ENCODE peak calls at places on chromosomes 4 and X, in six cellular contexts. W is cardiac fibroblast, X is endothelial cell of umbilical vein, U is MCF 10A, Y is left lung, R is neural crest cell. Z is an unnamed sample.

GRCh38 chr4:114479595-114479994 is 119.0 kb upstream of the UGT8 start:
- DNase-seq in W (no peak), X (no peak), U (no peak), Y (no peak), R (no peak), Z (no peak)

GRCh38 chrX:139776614-139777013 is 68.6 kb upstream of the MCF2 start:
- DNase-seq in W (no peak), X (no peak), U (no peak), Y (no peak), R (no peak), Z (no peak)

GRCh38 chrX:11929476-11929875 is 171.4 kb downstream of the MSL3 start:
- DNase-seq in W (no peak), X (peak), U (peak), Y (no peak), R (no peak), Z (no peak)

GRCh38 chr4:102825261-102826071 is 1.9 kb downstream of the UBE2D3 start:
- DNase-seq in W (peak), X (peak), U (peak), Y (no peak), R (peak), Z (no peak)

GRCh38 chr4:15690020-15690809 is 8.6 kb downstream of the FAM200B start:
- DNase-seq in W (peak), X (peak), U (peak), Y (no peak), R (no peak), Z (no peak)

GRCh38 chr4:8330821-8331566 is 61.4 kb downstream of the HTRA3 start:
- DNase-seq in W (peak), X (no peak), U (peak), Y (peak), R (no peak), Z (peak)

GRCh38 chrX:139844163-139844562 is 88.7 kb downstream of the ATP11C start:
- DNase-seq in W (no peak), X (no peak), U (no peak), Y (no peak), R (no peak), Z (no peak)

GRCh38 chr4:158850800-158851644 is 82.2 kb downstream of the FNIP2 start:
- DNase-seq in W (peak), X (peak), U (peak), Y (no peak), R (no peak), Z (no peak)

GRCh38 chr4:88137112-88137511 is 21.3 kb downstream of the ABCG2 start:
- DNase-seq in W (no peak), X (no peak), U (no peak), Y (no peak), R (no peak), Z (no peak)

DNA sequence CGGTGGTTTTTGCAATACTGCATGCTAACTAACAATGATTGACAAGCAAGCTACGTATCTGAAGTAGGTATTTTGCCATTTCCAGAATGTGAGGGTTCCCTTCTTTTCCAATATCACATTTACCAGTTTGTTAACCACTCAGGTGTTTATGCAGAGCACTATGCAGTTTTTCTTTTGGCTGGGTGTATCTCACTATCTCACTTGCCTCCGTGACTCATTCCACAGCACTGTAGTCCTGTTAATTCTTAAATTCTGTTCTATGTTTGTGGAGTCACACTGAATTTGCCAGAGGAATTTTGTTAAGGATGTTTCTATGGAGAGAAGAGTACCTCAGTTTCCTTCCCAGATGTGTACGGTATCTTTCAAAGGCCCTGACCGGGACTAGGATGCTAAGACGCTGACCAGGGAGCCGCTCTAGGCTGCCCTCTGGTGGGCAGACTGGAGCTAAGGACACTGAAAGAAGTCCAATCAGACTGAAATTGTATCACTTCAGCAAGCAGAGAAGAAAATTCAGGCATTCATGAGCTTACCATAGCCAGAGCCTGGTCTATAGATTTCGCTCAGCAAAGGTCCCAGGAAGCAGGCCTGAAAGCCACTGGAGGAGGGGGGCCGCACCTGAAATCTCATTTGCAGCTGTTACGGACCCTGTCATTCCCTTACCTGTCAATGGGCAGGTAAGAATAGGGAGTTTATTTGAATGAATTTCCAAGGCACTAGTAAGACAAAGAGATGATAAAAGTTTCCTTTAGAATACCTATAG is 388.4 kb upstream of the SPOCK3 start:
- DNase-seq in W (peak), X (peak), U (peak), Y (peak), R (peak), Z (peak)
- TF ChIP-seq CTCF in W (peak), X (peak), U (peak), Y (peak), R (peak), Z (peak)

DNA sequence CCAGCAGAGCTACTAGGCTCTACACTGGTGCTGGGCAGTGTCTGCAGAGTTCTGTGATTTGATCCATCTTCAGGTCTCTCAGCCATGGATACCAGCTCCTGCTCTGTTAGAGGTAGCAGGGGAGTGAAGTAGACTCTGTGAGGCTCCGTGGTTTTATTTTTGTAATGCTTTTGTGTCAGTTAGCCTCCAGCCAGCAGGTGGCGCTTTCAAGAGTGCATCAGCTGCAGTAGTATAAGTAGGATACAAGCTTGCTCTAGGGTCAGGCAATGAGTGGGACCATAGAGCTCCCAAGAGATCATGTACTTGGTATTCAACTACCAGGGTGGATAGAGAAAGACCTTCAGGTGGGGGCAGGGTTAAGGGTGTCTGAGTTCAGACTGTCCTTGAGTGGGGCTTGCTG is 362.5 kb upstream of the TRAM1L1 start:
- DNase-seq in W (no peak), X (no peak), U (no peak), Y (no peak), R (no peak), Z (no peak)
- TF ChIP-seq CTCF in W (no peak), X (peak), U (no peak), Y (no peak), R (peak), Z (peak)

DNA sequence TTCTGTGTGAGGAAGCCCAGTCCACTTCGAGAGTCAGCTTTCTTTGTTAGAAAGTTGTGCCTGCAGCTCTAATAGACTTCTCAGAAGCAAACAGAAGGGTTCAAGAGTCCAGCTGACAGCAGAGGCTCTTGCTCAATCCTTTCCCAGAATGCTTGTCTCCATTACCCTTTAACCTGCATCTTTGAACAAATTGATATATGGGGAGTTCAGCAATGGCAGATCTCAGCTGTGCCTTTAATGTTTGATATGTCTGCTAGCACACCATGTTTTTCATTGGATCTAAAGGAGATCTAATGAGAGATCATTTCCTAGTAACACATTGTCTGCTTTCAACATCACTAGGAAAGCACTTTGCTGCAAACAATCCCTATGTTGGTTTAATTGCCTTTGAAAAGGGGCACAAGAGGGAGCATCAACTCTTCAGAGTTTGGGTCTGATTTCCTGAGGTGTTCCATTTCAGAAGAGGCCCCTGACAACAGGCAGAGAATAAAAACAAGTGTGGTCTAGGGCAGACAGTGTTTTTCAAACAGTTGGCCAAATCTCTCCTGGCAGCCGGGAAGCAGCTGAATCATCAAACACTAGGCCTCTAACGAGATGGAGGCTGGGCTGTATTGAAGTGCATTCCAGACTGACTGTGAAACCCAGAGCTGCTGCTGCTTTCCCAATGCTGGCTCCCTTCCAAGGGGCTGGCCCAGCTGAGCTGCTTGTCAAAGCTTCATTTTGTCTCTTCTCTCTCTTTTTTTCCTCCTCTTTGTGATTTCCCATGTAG is 55.6 kb downstream of the LUZP4 start:
- DNase-seq in W (peak), X (peak), U (peak), Y (peak), R (no peak), Z (peak)
- TF ChIP-seq CTCF in W (no peak), X (no peak), U (no peak), Y (no peak), R (no peak), Z (no peak)

GRCh38 chr4:110667670-110668069 is 44.8 kb upstream of the PITX2 start:
- DNase-seq in W (no peak), X (no peak), U (no peak), Y (no peak), R (no peak), Z (no peak)

GRCh38 chr4:110666030-110666429 is 43.2 kb upstream of the PITX2 start:
- DNase-seq in W (no peak), X (no peak), U (no peak), Y (no peak), R (no peak), Z (no peak)

GRCh38 chr4:110668463-110669245 is 45.8 kb upstream of the PITX2 start:
- DNase-seq in W (no peak), X (no peak), U (no peak), Y (no peak), R (no peak), Z (no peak)

GRCh38 chr4:110663206-110663605 is 40.3 kb upstream of the PITX2 start:
- DNase-seq in W (no peak), X (no peak), U (no peak), Y (no peak), R (no peak), Z (no peak)

GRCh38 chr4:110663738-110664444 is 41.0 kb upstream of the PITX2 start:
- DNase-seq in W (peak), X (no peak), U (peak), Y (no peak), R (no peak), Z (no peak)
- TF ChIP-seq CTCF in W (no peak), X (no peak), U (no peak), Y (no peak), R (no peak), Z (no peak)

GRCh38 chr4:185201983-185202962 is 1.5 kb downstream of the CFAP97 start:
- DNase-seq in W (peak), X (peak), U (no peak), Y (no peak), R (no peak), Z (no peak)

GRCh38 chr4:185205697-185206342 is 2.0 kb upstream of the CFAP97 start:
- DNase-seq in W (no peak), X (peak), U (no peak), Y (no peak), R (no peak), Z (no peak)

GRCh38 chr4:185202984-185203379 is 818 bp downstream of the CFAP97 start:
- DNase-seq in W (no peak), X (no peak), U (no peak), Y (no peak), R (no peak), Z (no peak)

GRCh38 chr4:185203380-185204237 is at the start of gene CFAP97:
- DNase-seq in W (peak), X (peak), U (peak), Y (peak), R (peak), Z (peak)

DNA sequence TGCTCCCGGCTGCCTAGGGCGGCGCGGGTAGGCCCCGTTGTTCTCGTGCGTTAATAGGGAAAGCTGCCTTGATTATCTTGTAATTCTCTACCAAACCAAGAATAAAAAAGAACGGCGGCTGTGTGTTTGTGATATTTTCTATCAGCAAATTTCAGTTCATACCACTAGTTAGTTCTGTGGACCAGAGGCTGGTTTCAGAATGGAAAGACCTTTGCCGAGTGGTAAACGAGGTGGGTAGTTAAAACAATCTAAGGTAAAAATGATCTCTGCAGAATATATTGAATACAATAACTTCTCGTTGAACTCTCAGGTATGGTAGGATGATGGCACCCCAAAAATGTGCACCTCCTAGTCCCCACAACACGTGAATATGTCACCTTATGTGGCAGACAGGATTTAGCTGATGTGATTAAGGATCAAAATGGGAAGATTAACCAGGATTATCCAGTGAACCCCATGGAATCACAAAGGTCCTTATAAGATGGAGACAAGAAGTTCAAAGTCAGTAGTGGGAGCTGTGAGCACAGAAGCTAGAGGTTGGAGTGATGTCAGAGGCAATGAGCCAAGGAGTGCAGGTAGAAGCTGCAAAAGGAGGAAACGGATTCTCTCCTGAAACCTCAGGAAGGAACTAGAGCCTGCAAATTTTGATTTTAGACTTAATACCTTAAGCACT is 574 bp upstream of the CFAP97 start:
- DNase-seq in W (peak), X (peak), U (peak), Y (no peak), R (no peak), Z (no peak)
- TF ChIP-seq CTCF in W (no peak), X (no peak), U (no peak), Y (no peak), R (no peak), Z (no peak)

GRCh38 chrX:1535241-1536041 is 1.5 kb downstream of the P2RY8 start:
- DNase-seq in W (no peak), X (no peak), U (no peak), Y (no peak), R (no peak), Z (peak)

GRCh38 chrX:1533083-1533482 is 3.9 kb downstream of the P2RY8 start:
- DNase-seq in W (no peak), X (no peak), U (no peak), Y (no peak), R (no peak), Z (no peak)

GRCh38 chrX:1536712-1537030 is 314 bp downstream of the P2RY8 start:
- DNase-seq in W (no peak), X (no peak), U (no peak), Y (no peak), R (no peak), Z (no peak)

GRCh38 chrX:1534321-1535168 is 2.4 kb downstream of the P2RY8 start:
- DNase-seq in W (no peak), X (no peak), U (no peak), Y (no peak), R (no peak), Z (peak)

GRCh38 chrX:1537031-1537715 is at the start of gene P2RY8:
- DNase-seq in W (peak), X (no peak), U (peak), Y (peak), R (no peak), Z (peak)
- TF ChIP-seq CTCF in W (no peak), X (no peak), U (no peak), Y (no peak), R (no peak), Z (no peak)